ENCODE peak calls at places on chromosomes 13 and 19, in nine cellular contexts. G, X, B, J, T, S, P, L and Z are unnamed samples.

GRCh38 chr13:27122036-27122435 is 49.6 kb downstream of the USP12 start:
- DNase-seq in G (no peak), X (no peak), B (no peak), J (no peak), T (no peak), S (no peak), P (no peak), L (no peak), Z (no peak)

GRCh38 chr13:108214511-108215383 is 589 bp downstream of the LIG4 start:
- DNase-seq in G (peak), X (no peak), B (no peak), J (peak), T (peak), S (no peak), P (no peak), L (no peak), Z (peak)

GRCh38 chr19:44737238-44738160 is 11.0 kb upstream of the BCL3 start:
- DNase-seq in G (no peak), X (peak), B (no peak), J (peak), T (no peak), S (no peak), P (no peak), L (no peak), Z (peak)

GRCh38 chr19:38669532-38669931 is 22.1 kb downstream of the ACTN4 start:
- DNase-seq in G (peak), X (no peak), B (no peak), J (no peak), T (no peak), S (no peak), P (no peak), L (no peak), Z (no peak)

GRCh38 chr13:112254061-112254818 is 121.9 kb upstream of the SPACA7 start:
- DNase-seq in G (no peak), X (no peak), B (no peak), J (no peak), T (no peak), S (no peak), P (no peak), L (no peak), Z (no peak)

GRCh38 chr13:59452189-59452588 is 711.5 kb downstream of the DIAPH3 start:
- DNase-seq in G (no peak), X (no peak), B (no peak), J (peak), T (no peak), S (no peak), P (no peak), L (no peak), Z (no peak)

GRCh38 chr13:67651908-67652307 is 421.8 kb upstream of the PCDH9 start:
- DNase-seq in G (no peak), X (no peak), B (no peak), J (no peak), T (no peak), S (no peak), P (no peak), L (no peak), Z (no peak)

GRCh38 chr19:50910722-50911121 is 473 bp downstream of the KLK4 start:
- DNase-seq in G (no peak), X (no peak), B (no peak), J (no peak), T (no peak), S (no peak), P (no peak), L (no peak), Z (no peak)

DNA sequence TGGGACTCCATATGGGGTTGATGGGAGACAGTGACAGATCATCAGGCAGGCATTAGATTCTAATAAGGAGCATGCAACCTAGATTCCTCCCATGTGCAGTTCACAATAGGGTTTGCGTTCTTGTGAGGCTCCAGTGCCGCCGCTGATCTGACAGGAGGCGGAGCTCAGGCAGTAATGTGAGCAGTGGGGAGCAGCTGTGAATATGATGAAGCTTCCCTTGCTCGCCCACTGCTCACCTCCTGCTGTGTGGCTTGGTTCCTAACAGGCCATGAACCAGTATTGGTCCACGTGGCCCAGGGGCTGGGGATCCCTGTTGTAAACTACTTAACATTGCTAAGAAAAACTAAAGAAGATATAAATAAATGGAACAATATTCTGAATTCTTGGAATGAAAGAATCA is 378.4 kb downstream of the KCNRG start:
- DNase-seq in G (no peak), X (peak), B (no peak), J (no peak), T (no peak), S (no peak), P (no peak), L (no peak), Z (no peak)
- TF ChIP-seq CTCF in G (no peak), X (no peak), B (no peak), J (no peak), T (no peak), S (no peak), P (no peak), L (no peak), Z (no peak)

GRCh38 chr13:34464011-34464410 is 478.1 kb upstream of the NBEA start:
- DNase-seq in G (no peak), X (no peak), B (no peak), J (no peak), T (no peak), S (no peak), P (no peak), L (no peak), Z (no peak)
- H3K27ac ChIP-seq in G (no peak), X (no peak), B (no peak), J (no peak), T (no peak), S (no peak), P (no peak), L (no peak), Z (no peak)

GRCh38 chr19:55385749-55386514 is at the start of gene RPL28:
- DNase-seq in G (peak), X (peak), B (peak), J (peak), T (peak), S (peak), P (peak), L (peak), Z (peak)
- TF ChIP-seq POLR2A in G (peak), X (peak), B (peak), J (peak), T (peak), S (peak), P (peak), L (peak), Z (peak)

DNA sequence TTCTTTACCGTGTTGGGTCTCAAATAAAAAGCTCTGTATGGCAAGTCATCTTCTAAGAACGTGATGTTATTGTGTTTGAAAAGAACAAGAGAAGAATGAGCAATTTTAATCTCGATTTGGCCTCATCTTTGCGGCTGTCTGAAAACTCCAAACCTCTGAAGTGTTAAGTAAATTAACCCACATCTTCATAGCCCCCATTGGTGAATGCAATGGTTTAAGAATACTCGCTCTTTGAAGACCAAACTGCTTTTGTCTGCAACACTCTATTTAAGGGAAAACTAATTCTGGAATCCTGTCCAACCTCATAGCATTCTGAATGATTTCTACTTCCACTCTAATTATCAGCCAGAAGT is 56.9 kb upstream of the SCEL start:
- DNase-seq in G (no peak), X (no peak), B (no peak), J (no peak), T (no peak), S (no peak), P (no peak), L (no peak), Z (no peak)
- TF ChIP-seq CTCF in G (no peak), X (no peak), B (no peak), J (no peak), T (no peak), S (no peak), P (no peak), L (no peak), Z (no peak)

GRCh38 chr13:97280478-97280877 is 58.3 kb downstream of the MBNL2 start:
- DNase-seq in G (no peak), X (no peak), B (no peak), J (no peak), T (no peak), S (no peak), P (no peak), L (no peak), Z (no peak)

GRCh38 chr13:97281028-97281427 is 58.9 kb downstream of the MBNL2 start:
- DNase-seq in G (no peak), X (no peak), B (no peak), J (no peak), T (no peak), S (no peak), P (no peak), L (no peak), Z (no peak)

GRCh38 chr13:97283888-97284287 is 61.8 kb downstream of the MBNL2 start:
- DNase-seq in G (no peak), X (no peak), B (no peak), J (no peak), T (no peak), S (no peak), P (no peak), L (no peak), Z (no peak)

GRCh38 chr13:97284558-97284957 is 62.4 kb downstream of the MBNL2 start:
- DNase-seq in G (no peak), X (peak), B (no peak), J (no peak), T (no peak), S (no peak), P (no peak), L (no peak), Z (no peak)

DNA sequence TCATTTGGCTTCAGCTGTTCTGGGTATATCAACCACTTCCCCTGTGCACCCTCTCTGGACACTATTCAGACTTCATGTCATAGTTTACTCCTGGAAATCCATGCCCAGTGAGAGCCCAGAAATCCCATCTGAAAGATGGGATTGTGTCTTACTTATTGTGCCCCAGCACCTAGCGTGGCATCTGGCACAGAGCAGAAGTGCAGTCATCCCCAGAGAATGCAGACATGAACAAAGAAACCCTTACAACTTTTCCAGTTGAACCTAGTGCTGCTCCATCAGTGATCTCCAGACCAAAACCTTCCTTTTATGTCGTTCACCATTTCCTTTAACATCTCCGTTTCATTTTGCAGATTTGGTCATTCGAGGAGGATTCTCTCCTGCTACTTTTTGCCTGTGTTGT is 60.6 kb downstream of the MBNL2 start:
- DNase-seq in G (no peak), X (no peak), B (no peak), J (no peak), T (no peak), S (no peak), P (no peak), L (no peak), Z (no peak)
- H3K27ac ChIP-seq in G (no peak), X (no peak), B (peak), J (no peak), T (peak), S (no peak), P (no peak), L (peak), Z (no peak)

GRCh38 chr19:10256551-10256950 is 4.5 kb downstream of the MRPL4 start:
- DNase-seq in G (no peak), X (no peak), B (no peak), J (no peak), T (no peak), S (no peak), P (no peak), L (no peak), Z (no peak)

GRCh38 chr19:10255358-10255757 is 3.3 kb downstream of the MRPL4 start:
- DNase-seq in G (no peak), X (no peak), B (no peak), J (no peak), T (no peak), S (no peak), P (no peak), L (no peak), Z (no peak)

GRCh38 chr19:10254244-10254643 is 2.2 kb downstream of the MRPL4 start:
- DNase-seq in G (no peak), X (no peak), B (no peak), J (no peak), T (no peak), S (no peak), P (no peak), L (no peak), Z (no peak)

GRCh38 chr19:10252707-10253106 is 693 bp downstream of the MRPL4 start:
- DNase-seq in G (no peak), X (no peak), B (no peak), J (no peak), T (no peak), S (no peak), P (no peak), L (no peak), Z (no peak)

DNA sequence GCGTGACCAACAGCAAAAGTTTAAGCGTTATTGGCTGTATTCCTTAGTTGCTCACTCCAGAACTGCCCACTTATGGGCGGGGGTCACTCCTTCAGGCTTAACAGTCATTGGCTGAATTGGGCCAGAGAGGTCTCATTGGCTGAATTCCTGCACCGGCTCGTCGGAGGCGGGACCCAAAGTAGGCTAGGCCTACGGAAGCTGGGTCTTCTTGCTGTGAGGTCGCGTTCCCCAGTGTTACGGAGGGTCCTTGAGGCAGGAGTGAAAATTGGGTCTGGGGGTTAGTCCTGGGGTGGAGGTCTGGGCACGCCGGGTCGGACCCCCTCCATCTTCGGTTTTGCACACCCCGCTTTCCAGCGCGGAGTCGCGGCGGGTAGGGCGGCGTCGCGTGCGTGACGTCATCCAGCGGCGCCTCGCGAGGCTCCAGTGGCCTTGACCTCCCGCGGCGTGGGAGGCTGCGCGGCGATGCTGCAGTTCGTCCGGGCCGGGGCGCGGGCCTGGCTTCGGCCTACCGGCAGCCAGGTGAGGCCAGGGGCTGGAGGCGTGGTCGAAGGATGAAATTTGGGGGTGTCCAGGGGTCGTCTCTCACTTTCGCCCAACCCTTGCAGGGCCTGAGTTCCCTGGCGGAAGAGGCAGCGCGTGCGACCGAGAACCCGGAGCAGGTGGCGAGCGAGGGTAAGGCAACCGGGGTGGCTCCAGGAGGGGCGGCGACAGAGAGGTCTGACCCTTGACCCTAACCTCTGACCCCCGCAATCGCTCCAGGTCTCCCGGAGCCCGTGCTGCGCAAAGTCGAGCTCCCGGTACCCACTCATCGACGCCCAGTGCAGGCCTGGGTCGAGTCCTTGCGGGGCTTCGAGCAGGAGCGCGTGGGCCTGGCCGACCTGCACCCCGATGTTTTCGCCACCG is at the start of gene MRPL4:
- DNase-seq in G (peak), X (peak), B (peak), J (peak), T (peak), S (peak), P (peak), L (peak), Z (peak)
- TF ChIP-seq POLR2A in G (peak), X (no peak), B (no peak), J (no peak), T (peak), S (no peak), P (peak), L (no peak), Z (peak)